ENCODE peak calls at places on chromosomes 12 and 14, in five cellular contexts. L, N, V, Z and R are unnamed samples.

GRCh38 chr14:99461411-99461810 is 19.2 kb downstream of the SETD3 start:
- DNase-seq in V (no peak), L (no peak), N (no peak), Z (no peak), R (no peak)

GRCh38 chr14:61562321-61563161 is 132.8 kb upstream of the HIF1A start:
- DNase-seq in N (no peak), L (no peak), V (no peak), Z (no peak), R (no peak)

GRCh38 chr14:76772300-76773187 is 11.3 kb downstream of the VASH1 start:
- DNase-seq in N (no peak), Z (peak; percentile 61), L (peak; percentile 60), V (no peak), R (peak; percentile 65)

GRCh38 chr14:85471744-85472143 is 58.2 kb upstream of the FLRT2 start:
- DNase-seq in L (no peak), V (no peak), Z (peak; percentile 29), N (no peak), R (peak; percentile 50)

GRCh38 chr14:68657300-68658028 is 135.4 kb downstream of the ZFP36L1 start:
- DNase-seq in V (no peak), N (no peak), Z (no peak), L (no peak), R (peak; percentile 9)

GRCh38 chr14:30906752-30907658 is 32.6 kb downstream of the COCH start:
- DNase-seq in V (no peak), N (no peak), Z (no peak), L (no peak), R (no peak)

GRCh38 chr14:29858299-29858698 is 69.3 kb downstream of the PRKD1 start:
- DNase-seq in L (no peak), N (no peak), V (no peak), Z (no peak), R (no peak)

GRCh38 chr14:97697772-97698171 is 900.6 kb downstream of the VRK1 start:
- DNase-seq in Z (no peak), N (no peak), L (no peak), V (no peak), R (no peak)

GRCh38 chr12:49527361-49528130 is 11.3 kb upstream of the KCNH3 start:
- DNase-seq in N (no peak), L (no peak), Z (no peak), V (no peak), R (no peak)

GRCh38 chr14:63652406-63652805 is 10.7 kb upstream of the WDR89 start:
- DNase-seq in Z (no peak), N (no peak), L (no peak), V (no peak), R (no peak)

GRCh38 chr12:94832780-94833760 is 170.4 kb downstream of the NDUFA12 start:
- DNase-seq in N (no peak), Z (no peak), V (no peak), L (no peak), R (no peak)

GRCh38 chr12:49662998-49663843 is 39.9 kb downstream of the PRPF40B start:
- DNase-seq in N (no peak), V (peak; percentile 63), Z (peak; percentile 61), L (peak; percentile 80), R (no peak)

GRCh38 chr12:179131-179884 is 34.6 kb downstream of the SLC6A12 start:
- DNase-seq in L (peak; percentile 44), N (no peak), V (no peak), Z (no peak), R (peak; percentile 38)

GRCh38 chr14:68506021-68506644 is 286.7 kb downstream of the ZFP36L1 start:
- DNase-seq in Z (no peak), V (no peak), N (no peak), L (no peak), R (no peak)

GRCh38 chr14:79856357-79856756 is 354.9 kb downstream of the DIO2 start:
- DNase-seq in Z (no peak), V (no peak), L (no peak), N (no peak), R (no peak)

GRCh38 chr12:112985655-112986290 is 7.5 kb downstream of the OAS2 start:
- DNase-seq in V (no peak), N (no peak), Z (no peak), L (no peak), R (no peak)

GRCh38 chr12:34604631-34605509 is 582.6 kb downstream of the ALG10 start:
- DNase-seq in L (no peak), V (no peak), Z (no peak), N (no peak), R (no peak)

GRCh38 chr14:22394616-22395015 is 194.4 kb downstream of the DAD1 start:
- DNase-seq in Z (no peak), N (no peak), V (no peak), L (no peak), R (no peak)

GRCh38 chr14:73610692-73611091 is 1.6 kb upstream of the ACOT6 start:
- DNase-seq in Z (no peak), N (peak; percentile 2), L (no peak), V (no peak), R (no peak)

GRCh38 chr12:123264642-123265041 is 7.0 kb downstream of the CDK2AP1 start:
- DNase-seq in N (no peak), Z (no peak), V (no peak), L (no peak), R (no peak)

GRCh38 chr12:58645946-58646345 is 274.4 kb downstream of the LRIG3 start:
- DNase-seq in Z (no peak), L (no peak), V (no peak), N (no peak), R (no peak)

GRCh38 chr12:6120796-6121473 is 3.5 kb downstream of the VWF start:
- DNase-seq in N (no peak), V (no peak), Z (no peak), L (no peak), R (no peak)

DNA sequence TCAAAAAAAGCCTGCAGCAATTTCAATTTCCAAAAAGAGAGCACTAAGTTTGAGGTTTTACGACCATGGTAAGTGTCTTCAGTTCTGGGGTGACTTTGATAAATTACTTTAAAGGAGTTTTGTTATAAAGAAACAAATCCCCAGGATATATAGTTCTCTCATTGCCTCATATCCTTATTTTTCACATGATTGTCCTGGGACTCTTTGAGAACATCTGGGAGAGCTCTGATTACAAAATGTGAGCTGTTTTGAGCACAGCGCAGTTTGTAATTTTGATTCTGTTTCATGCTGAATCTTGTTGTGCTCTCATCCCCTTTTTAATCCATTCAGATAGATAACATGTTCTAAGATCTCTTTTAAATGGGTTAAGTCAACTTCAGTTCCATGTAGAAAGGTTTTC is 67.7 kb upstream of the DCN start:
- DNase-seq in L (no peak), V (no peak), N (no peak), Z (no peak), R (no peak)
- H3K27ac ChIP-seq in L (peak overlapping the region; percentile 84), V (no peak overlapping the region), N (no peak overlapping the region), Z (no peak overlapping the region), R (no peak overlapping the region)

DNA sequence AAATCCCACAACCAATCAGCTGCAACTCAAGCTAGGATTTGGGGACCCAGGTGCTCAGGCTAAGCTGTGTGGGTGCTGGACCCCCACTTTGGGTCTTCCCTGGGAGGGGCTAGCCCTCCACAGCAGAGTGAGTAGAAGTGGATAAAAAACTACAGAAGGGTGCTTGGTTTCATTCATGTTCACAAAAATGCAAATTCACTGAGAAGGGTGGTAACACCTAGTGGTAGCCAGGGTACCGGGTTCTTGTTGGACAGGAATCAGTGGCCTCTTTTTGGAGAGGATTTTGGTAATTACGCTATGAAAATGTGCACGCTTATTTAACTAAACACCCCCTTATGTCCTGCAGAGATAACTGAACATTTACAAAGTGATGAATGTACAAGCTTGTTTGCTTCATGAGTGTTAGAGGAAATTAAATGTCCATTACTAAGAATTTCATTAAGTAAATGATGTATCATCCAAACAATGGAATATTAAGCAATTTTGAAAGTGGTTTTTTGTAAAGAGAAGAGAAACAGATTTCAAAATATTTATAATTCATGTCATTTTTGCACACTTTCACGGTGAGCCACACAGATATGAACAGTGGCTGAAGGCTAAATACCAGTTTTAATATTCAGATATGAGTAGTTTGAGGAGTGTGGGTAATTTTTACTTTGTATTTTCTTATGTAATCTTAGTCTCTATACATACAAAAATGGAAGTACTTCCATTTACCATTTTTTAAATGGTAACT is 78.3 kb downstream of the DDX51 start:
- DNase-seq in L (no peak), N (no peak), V (no peak), Z (no peak), R (no peak)
- H3K27ac ChIP-seq in L (no peak overlapping the region), N (no peak overlapping the region), V (no peak overlapping the region), Z (no peak overlapping the region), R (no peak overlapping the region)

GRCh38 chr12:68957273-68957672 is 24.3 kb upstream of the CPM start:
- DNase-seq in V (no peak), L (no peak), Z (no peak), N (no peak), R (no peak)

GRCh38 chr12:68962855-68963455 is 30.0 kb upstream of the CPM start:
- DNase-seq in N (no peak), L (no peak), V (no peak), Z (no peak), R (no peak)

GRCh38 chr12:68959457-68960161 is 26.6 kb upstream of the CPM start:
- DNase-seq in V (no peak), L (no peak), N (no peak), Z (no peak), R (no peak)

GRCh38 chr12:68958337-68958736 is 25.4 kb upstream of the CPM start:
- DNase-seq in V (no peak), Z (no peak), N (no peak), L (no peak), R (no peak)

GRCh38 chr12:68960162-68960501 is 27.2 kb upstream of the CPM start:
- DNase-seq in V (no peak), N (no peak), Z (no peak), L (no peak), R (no peak)
- H3K27ac ChIP-seq in V (no peak overlapping the region), N (no peak overlapping the region), Z (no peak overlapping the region), L (no peak overlapping the region), R (no peak overlapping the region)

GRCh38 chr12:127596881-127597280 is 670.1 kb upstream of the TMEM132C start:
- DNase-seq in V (no peak), Z (no peak), N (no peak), L (no peak), R (no peak)

GRCh38 chr12:127594351-127594970 is 672.5 kb upstream of the TMEM132C start:
- DNase-seq in Z (no peak), L (no peak), V (no peak), N (no peak), R (no peak)

GRCh38 chr12:127592278-127592677 is 674.7 kb upstream of the TMEM132C start:
- DNase-seq in Z (no peak), N (no peak), L (no peak), V (no peak), R (no peak)

GRCh38 chr12:127599441-127599840 is 667.5 kb upstream of the TMEM132C start:
- DNase-seq in V (no peak), N (no peak), L (no peak), Z (no peak), R (no peak)

GRCh38 chr12:127595506-127595905 is 671.5 kb upstream of the TMEM132C start:
- DNase-seq in V (no peak), N (peak; percentile 30), Z (no peak), L (no peak), R (no peak)
- H3K27ac ChIP-seq in V (no peak overlapping the region), N (peak overlapping the region; percentile 64), Z (no peak overlapping the region), L (no peak overlapping the region), R (no peak overlapping the region)